ENCODE peak calls at places on chromosome 18, in nine cellular contexts. Z is A549, J is psoas muscle, X is right lobe of liver, K is SK-N-SH, W is heart left ventricle, F is stomach, D is HCT116, Q is H1. A is an unnamed sample.
A peak's percentile ranks its signal among the peaks of the same experiment; 100 is the strongest.

GRCh38 chr18:59358611-59359575 is at the start of gene LMAN1:
- DNase-seq in Z (peak; percentile 81), J (peak; percentile 97), X (peak; percentile 98), K (peak; percentile 98), W (peak; percentile 98), F (peak; percentile 95), D (peak; percentile 79), Q (peak; percentile 86), A (peak; percentile 99)

GRCh38 chr18:8469793-8470192 is 139.4 kb upstream of the RAB12 start:
- DNase-seq in Z (no peak), J (no peak), X (no peak), K (no peak), W (no peak), F (no peak), D (no peak), Q (no peak), A (no peak)

GRCh38 chr18:49007663-49008062 is 56.9 kb upstream of the SMAD7 start:
- DNase-seq in Z (no peak), J (peak; percentile 19), X (no peak), K (no peak), W (no peak), F (no peak), D (no peak), Q (no peak), A (no peak)

GRCh38 chr18:60038731-60039130 is 138.9 kb downstream of the PMAIP1 start:
- DNase-seq in Z (no peak), J (no peak), X (no peak), K (no peak), W (no peak), F (no peak), D (no peak), Q (no peak), A (no peak)

GRCh38 chr18:73793386-73793785 is 354.2 kb downstream of the FBXO15 start:
- DNase-seq in Z (no peak), J (no peak), X (no peak), K (no peak), W (no peak), F (no peak), D (no peak), Q (no peak), A (no peak)

GRCh38 chr18:48022531-48023330 is 92.3 kb upstream of the SMAD2 start:
- DNase-seq in Z (peak; percentile 68), J (no peak), X (no peak), K (peak; percentile 58), W (no peak), F (no peak), D (peak; percentile 62), Q (no peak), A (peak; percentile 57)

GRCh38 chr18:55982992-55983391 is 395.0 kb upstream of the TCF4 start:
- DNase-seq in Z (no peak), J (no peak), X (no peak), K (no peak), W (no peak), F (no peak), D (no peak), Q (peak; percentile 29), A (no peak)

GRCh38 chr18:51711298-51711889 is 513.9 kb upstream of the MEX3C start:
- DNase-seq in Z (no peak), J (no peak), X (no peak), K (no peak), W (no peak), F (no peak), D (no peak), Q (no peak), A (no peak)

GRCh38 chr18:44732604-44733003 is 51.9 kb downstream of the SETBP1 start:
- DNase-seq in Z (no peak), J (no peak), X (no peak), K (no peak), W (no peak), F (no peak), D (no peak), Q (no peak), A (peak; percentile 53)

GRCh38 chr18:74963820-74964446 is 245.0 kb downstream of the PTGR3 start:
- DNase-seq in Z (no peak), J (no peak), X (no peak), K (peak; percentile 36), W (peak; percentile 47), F (peak; percentile 51), D (peak; percentile 33), Q (peak; percentile 10), A (peak; percentile 61)

GRCh38 chr18:25229080-25229479 is 122.9 kb downstream of the ZNF521 start:
- DNase-seq in Z (no peak), J (no peak), X (no peak), K (peak; percentile 59), W (no peak), F (no peak), D (no peak), Q (no peak), A (no peak)

GRCh38 chr18:58043452-58044369 is at the start of gene NEDD4L:
- DNase-seq in Z (peak; percentile 55), J (peak; percentile 88), X (peak; percentile 92), K (peak; percentile 92), W (peak; percentile 81), F (peak; percentile 89), D (peak; percentile 68), Q (no peak), A (peak; percentile 89)

GRCh38 chr18:30766053-30766452 is 276.5 kb downstream of the DSC3 start:
- DNase-seq in Z (no peak), J (no peak), X (no peak), K (no peak), W (no peak), F (no peak), D (no peak), Q (no peak), A (no peak)

GRCh38 chr18:30765247-30765646 is 277.3 kb downstream of the DSC3 start:
- DNase-seq in Z (no peak), J (no peak), X (no peak), K (no peak), W (no peak), F (no peak), D (no peak), Q (no peak), A (no peak)

GRCh38 chr18:30763913-30764350 is 278.6 kb downstream of the DSC3 start:
- DNase-seq in Z (no peak), J (no peak), X (no peak), K (no peak), W (no peak), F (no peak), D (no peak), Q (peak; percentile 61), A (no peak)
- H3K4me3 ChIP-seq in Z (no peak overlapping the region), J (no peak overlapping the region), X (no peak overlapping the region), K (no peak overlapping the region), W (no peak overlapping the region), F (no peak overlapping the region), D (no peak overlapping the region), Q (no peak overlapping the region), A (no peak overlapping the region)

DNA sequence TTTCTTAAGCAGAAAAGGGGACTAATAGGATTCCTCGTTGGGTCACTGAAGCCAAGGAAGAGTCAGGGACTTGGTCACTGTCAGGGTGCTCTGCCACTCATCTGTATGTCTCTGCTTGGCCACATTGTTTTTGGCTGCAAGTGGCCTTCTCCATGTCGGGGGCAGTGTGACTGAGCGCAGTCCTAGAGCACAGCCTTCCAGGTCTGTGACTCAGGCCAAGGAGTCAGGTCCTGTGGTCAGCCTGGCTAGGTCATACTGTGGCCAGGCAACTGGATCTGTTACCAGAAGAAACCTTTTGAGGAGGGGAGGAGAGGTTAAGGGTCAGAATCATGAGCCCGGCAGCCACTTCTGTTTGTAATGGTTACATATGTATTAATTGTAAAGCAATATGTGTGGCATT is 61.3 kb downstream of the GALNT1 start:
- DNase-seq in Z (no peak), J (no peak), X (no peak), K (no peak), W (no peak), F (no peak), D (no peak), Q (no peak), A (no peak)
- H3K9me3 ChIP-seq in Z (no peaks in the 10 kb centered on the region), J (no peaks in the 10 kb centered on the region), X (no peaks in the 10 kb centered on the region), K (no peaks in the 10 kb centered on the region), W (no peaks in the 10 kb centered on the region), F (no peaks in the 10 kb centered on the region), D (no peaks in the 10 kb centered on the region), Q (peaks cover 3% of the 10 kb centered on the region), A (no peaks in the 10 kb centered on the region)

GRCh38 chr18:79367480-79367879 is 28.2 kb upstream of the NFATC1 start:
- DNase-seq in Z (no peak), J (no peak), X (no peak), K (no peak), W (no peak), F (no peak), D (no peak), Q (no peak), A (no peak)

GRCh38 chr18:79367989-79368388 is 27.7 kb upstream of the NFATC1 start:
- DNase-seq in Z (no peak), J (no peak), X (no peak), K (peak; percentile 36), W (peak; percentile 12), F (no peak), D (no peak), Q (no peak), A (no peak)

GRCh38 chr18:79368681-79369080 is 27.0 kb upstream of the NFATC1 start:
- DNase-seq in Z (no peak), J (no peak), X (no peak), K (no peak), W (no peak), F (no peak), D (no peak), Q (no peak), A (no peak)

GRCh38 chr18:79365701-79366100 is 30.0 kb upstream of the NFATC1 start:
- DNase-seq in Z (no peak), J (no peak), X (no peak), K (no peak), W (no peak), F (no peak), D (no peak), Q (no peak), A (no peak)

GRCh38 chr18:79366177-79367094 is 29.3 kb upstream of the NFATC1 start:
- DNase-seq in Z (no peak), J (no peak), X (no peak), K (peak; percentile 49), W (no peak), F (no peak), D (no peak), Q (no peak), A (no peak)
- H3K4me3 ChIP-seq in Z (no peak overlapping the region), J (no peak overlapping the region), X (no peak overlapping the region), K (no peak overlapping the region), W (no peak overlapping the region), F (no peak overlapping the region), D (no peak overlapping the region), Q (no peak overlapping the region), A (no peak overlapping the region)

GRCh38 chr18:46886893-46887292 is 30.4 kb downstream of the PIAS2 start:
- DNase-seq in Z (no peak), J (no peak), X (no peak), K (no peak), W (no peak), F (no peak), D (no peak), Q (no peak), A (no peak)
- H3K9me3 ChIP-seq in Z (peaks cover 15% of the 10 kb centered on the region), J (peaks cover 10% of the 10 kb centered on the region), X (peaks cover 7% of the 10 kb centered on the region), K (peaks cover 15% of the 10 kb centered on the region), W (peaks cover 4% of the 10 kb centered on the region), F (no peaks in the 10 kb centered on the region), D (peaks cover 10% of the 10 kb centered on the region), Q (peaks cover 21% of the 10 kb centered on the region), A (no peaks in the 10 kb centered on the region)